ENCODE peak calls at places on chromosomes 3 and 15, in nine cellular contexts. W is sigmoid colon, H is stomach, E is HCT116, N is GM12891, T is breast epithelium, S is suprapubic skin, A is K562, Y is H1. Q is an unnamed sample.

GRCh38 chr15:22936577-22937472 is 43.3 kb downstream of the CYFIP1 start:
- DNase-seq in A (no peak), S (no peak), H (no peak), T (no peak), W (no peak), Y (no peak), E (no peak), N (peak), Q (peak)

GRCh38 chr3:30476373-30477082 is 129.9 kb upstream of the TGFBR2 start:
- DNase-seq in W (no peak), E (peak), N (no peak), S (no peak), A (no peak), T (no peak), Y (no peak), H (no peak), Q (no peak)

GRCh38 chr3:62667714-62668113 is 207.5 kb downstream of the CADPS start:
- DNase-seq in A (peak), N (no peak), T (no peak), Y (peak), S (no peak), H (no peak), E (no peak), W (no peak), Q (no peak)

GRCh38 chr15:57288926-57289650 is 87.2 kb upstream of the CGNL1 start:
- DNase-seq in H (no peak), E (no peak), A (no peak), T (no peak), Y (no peak), S (no peak), N (no peak), W (no peak), Q (no peak)

GRCh38 chr3:133276594-133276993 is 123.3 kb upstream of the BFSP2 start:
- DNase-seq in W (no peak), S (no peak), E (no peak), A (no peak), T (no peak), N (no peak), H (no peak), Y (no peak), Q (no peak)

GRCh38 chr3:177833392-177833791 is 636.1 kb upstream of the TBL1XR1 start:
- DNase-seq in W (no peak), A (no peak), S (no peak), Y (no peak), T (no peak), E (no peak), H (no peak), N (no peak), Q (no peak)

GRCh38 chr3:40580494-40581091 is 55.8 kb downstream of the ZNF621 start:
- DNase-seq in H (peak), W (peak), N (peak), T (peak), S (peak), E (peak), Y (peak), A (peak), Q (peak)

GRCh38 chr3:139655880-139656279 is 21.9 kb downstream of the NMNAT3 start:
- DNase-seq in T (no peak), H (no peak), S (no peak), A (no peak), Y (no peak), W (no peak), N (no peak), E (no peak), Q (no peak)

GRCh38 chr15:48147358-48147757 is 26.6 kb downstream of the SLC24A5 start:
- DNase-seq in H (no peak), T (no peak), E (no peak), Y (no peak), S (no peak), A (no peak), N (no peak), W (no peak), Q (no peak)

GRCh38 chr15:91866971-91867372 is 13.5 kb downstream of the SLCO3A1 start:
- DNase-seq in A (no peak), T (no peak), Y (no peak), W (no peak), E (no peak), H (no peak), S (no peak), N (no peak), Q (no peak)

GRCh38 chr3:158105124-158105709 is 1.0 kb downstream of the SHOX2 start:
- DNase-seq in S (no peak), E (no peak), T (no peak), A (peak), W (no peak), H (no peak), Y (peak), N (no peak), Q (no peak)

GRCh38 chr3:193563999-193564398 is 9.3 kb upstream of the ATP13A4 start:
- DNase-seq in H (peak), E (peak), W (no peak), S (no peak), N (no peak), A (no peak), T (no peak), Y (no peak), Q (no peak)

GRCh38 chr3:132205609-132206008 is 111.6 kb upstream of the ACP3 start:
- DNase-seq in S (no peak), T (no peak), N (no peak), Y (no peak), W (no peak), A (no peak), E (no peak), H (no peak), Q (no peak)

GRCh38 chr15:52021128-52021671 is 2.2 kb downstream of the MAPK6 start:
- DNase-seq in A (peak), N (no peak), S (no peak), Y (no peak), W (peak), T (no peak), H (peak), E (peak), Q (no peak)

GRCh38 chr15:99104788-99105515 is at the start of gene SYNM:
- DNase-seq in N (peak), W (peak), A (peak), E (peak), H (peak), S (peak), T (peak), Y (peak), Q (peak)
- TF ChIP-seq POLR2A in N (no peak), W (peak), A (no peak), E (peak), H (no peak), S (peak), T (peak), Y (peak), Q (no peak)

GRCh38 chr15:67548532-67548852 is 6.0 kb downstream of the MAP2K5 start:
- DNase-seq in N (no peak), W (no peak), T (no peak), Y (no peak), H (no peak), S (no peak), E (no peak), A (no peak), Q (no peak)

GRCh38 chr15:67550522-67550921 is 8.0 kb downstream of the MAP2K5 start:
- DNase-seq in H (no peak), Y (no peak), T (no peak), W (no peak), A (peak), E (no peak), S (no peak), N (no peak), Q (no peak)

GRCh38 chr15:67547836-67548531 is 5.5 kb downstream of the MAP2K5 start:
- DNase-seq in W (no peak), S (no peak), T (no peak), H (no peak), N (no peak), A (no peak), E (no peak), Y (no peak), Q (no peak)

GRCh38 chr15:67549736-67550135 is 7.2 kb downstream of the MAP2K5 start:
- DNase-seq in H (no peak), W (no peak), Y (no peak), A (no peak), E (no peak), N (no peak), T (no peak), S (no peak), Q (no peak)

DNA sequence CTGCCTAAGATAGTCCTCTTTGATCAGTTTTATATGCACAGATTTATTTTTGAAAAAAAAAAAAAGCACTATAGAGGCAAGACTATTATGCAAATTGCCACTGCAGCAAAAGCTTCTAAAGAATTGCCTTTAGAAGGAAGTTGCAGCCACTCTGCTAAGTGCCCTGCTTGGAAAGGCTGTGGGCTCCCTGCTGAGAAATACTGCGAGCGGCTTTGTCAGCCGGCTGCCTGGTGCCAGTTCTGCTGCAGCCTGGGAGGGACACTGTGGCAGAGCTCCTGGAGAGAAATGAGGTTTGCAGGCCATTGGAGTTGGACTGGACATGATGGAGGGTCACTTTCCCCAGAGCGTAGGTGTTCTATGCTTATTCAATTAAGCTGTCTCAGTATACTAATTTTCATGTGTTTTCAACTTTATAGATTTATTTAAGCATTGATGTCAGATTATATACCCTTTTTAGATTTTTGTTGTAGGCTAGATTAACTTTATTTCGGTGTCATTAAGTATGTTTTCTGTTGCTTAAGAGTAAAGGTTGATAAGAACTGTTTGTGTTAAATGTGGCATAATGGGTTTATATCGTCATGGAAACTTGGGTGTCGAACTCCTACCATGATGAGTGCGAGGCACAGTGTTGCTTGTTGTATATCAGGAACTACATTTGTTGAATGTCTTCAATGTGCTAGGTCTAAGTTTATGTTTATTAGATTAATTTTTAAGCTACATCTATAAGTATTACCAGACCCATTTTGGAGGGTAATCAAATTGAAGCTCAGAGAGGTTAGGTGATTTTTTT is 6.6 kb downstream of the MAP2K5 start:
- DNase-seq in W (peak), E (no peak), T (no peak), S (no peak), H (peak), A (no peak), N (no peak), Y (peak), Q (no peak)
- TF ChIP-seq POLR2AphosphoS5 in W (no peak), E (no peak), T (no peak), S (no peak), H (no peak), A (no peak), N (no peak), Y (no peak), Q (no peak)

GRCh38 chr15:40241305-40242215 is 2.7 kb downstream of the PAK6 start:
- DNase-seq in W (peak), E (no peak), A (no peak), H (peak), Y (no peak), N (no peak), T (no peak), S (no peak), Q (no peak)

GRCh38 chr15:40238481-40238926 is 359 bp upstream of the PAK6 start:
- DNase-seq in N (no peak), E (no peak), Y (peak), S (no peak), H (peak), W (peak), A (no peak), T (no peak), Q (no peak)

GRCh38 chr15:40240619-40241304 is 1.9 kb downstream of the PAK6 start:
- DNase-seq in S (no peak), W (peak), A (no peak), N (no peak), Y (peak), T (no peak), H (peak), E (no peak), Q (no peak)

GRCh38 chr15:40239671-40240618 is 1.1 kb downstream of the PAK6 start:
- DNase-seq in A (no peak), S (no peak), T (no peak), N (no peak), E (no peak), Y (no peak), H (peak), W (peak), Q (no peak)

GRCh38 chr15:40238927-40239591 is at the start of gene PAK6:
- DNase-seq in E (peak), N (no peak), A (peak), S (no peak), H (peak), T (peak), W (peak), Y (peak), Q (no peak)
- TF ChIP-seq POLR2A in E (no peak), N (no peak), A (no peak), S (no peak), H (no peak), T (no peak), W (no peak), Y (peak), Q (no peak)

GRCh38 chr15:76337047-76337738 is 620 bp downstream of the ISL2 start:
- DNase-seq in H (no peak), E (no peak), W (no peak), S (no peak), T (no peak), A (peak), Y (no peak), N (no peak), Q (no peak)
- TF ChIP-seq POLR2AphosphoS5 in H (no peak), E (no peak), W (peak), S (no peak), T (no peak), A (no peak), Y (no peak), N (no peak), Q (no peak)

GRCh38 chr3:184568591-184568917 is 7.0 kb downstream of the EPHB3 start:
- DNase-seq in H (no peak), Y (no peak), N (no peak), S (no peak), A (no peak), E (no peak), W (no peak), T (no peak), Q (no peak)

GRCh38 chr3:184565421-184566211 is 4.0 kb downstream of the EPHB3 start:
- DNase-seq in A (no peak), W (no peak), T (peak), H (peak), S (no peak), N (no peak), Y (no peak), E (peak), Q (no peak)

GRCh38 chr3:184567924-184568590 is 6.5 kb downstream of the EPHB3 start:
- DNase-seq in N (no peak), S (no peak), T (no peak), E (no peak), H (no peak), A (no peak), W (no peak), Y (no peak), Q (no peak)

GRCh38 chr3:184564685-184565385 is 3.2 kb downstream of the EPHB3 start:
- DNase-seq in N (no peak), H (no peak), S (no peak), A (no peak), E (no peak), W (no peak), T (no peak), Y (no peak), Q (no peak)

DNA sequence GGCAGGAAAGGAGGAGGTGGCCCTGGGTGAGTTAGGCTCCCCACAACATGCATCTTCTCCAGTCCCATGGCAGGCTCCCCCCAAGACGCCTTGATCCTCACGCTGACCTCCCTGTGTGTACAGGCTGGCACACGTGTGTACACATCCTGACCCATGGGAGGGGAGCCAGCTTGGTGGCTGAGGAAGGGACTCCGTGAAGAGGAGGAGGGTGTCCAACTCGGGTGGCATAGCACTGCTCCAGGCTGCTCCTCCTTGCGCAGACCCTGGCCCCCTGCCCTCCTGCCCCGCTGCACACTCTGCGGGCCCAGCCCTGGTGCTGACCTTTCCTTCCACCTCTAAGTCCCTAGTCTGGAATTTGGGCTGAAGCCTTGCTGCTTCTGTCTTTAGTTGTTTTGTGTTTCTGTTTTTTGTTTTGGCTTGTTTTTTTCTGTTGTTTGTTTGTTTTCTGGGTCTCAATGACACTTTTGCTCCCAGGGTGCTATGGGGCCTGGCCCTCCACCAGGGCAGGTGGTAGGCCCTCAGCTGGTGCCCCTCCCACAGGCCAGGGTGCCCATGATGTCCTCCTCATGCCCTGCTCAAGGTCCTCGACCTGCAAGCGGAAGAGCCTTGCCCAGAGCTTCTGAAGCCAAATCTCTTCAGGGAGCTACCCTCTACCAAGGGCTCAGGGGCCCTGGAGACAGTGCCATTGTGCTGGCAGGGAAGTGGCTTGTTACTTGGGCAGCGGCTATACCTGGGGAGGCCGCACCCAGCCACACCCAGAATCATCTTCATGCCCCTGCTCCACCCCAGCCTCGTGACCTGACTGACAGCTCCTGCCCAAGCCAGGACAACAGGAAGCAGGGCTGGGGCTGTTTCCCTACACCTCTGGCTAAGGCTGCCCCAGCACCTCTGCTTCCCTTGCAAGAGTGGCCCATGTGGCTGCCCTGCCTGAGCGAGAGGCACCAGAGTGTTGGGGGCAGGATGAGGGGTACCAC is 5.1 kb downstream of the EPHB3 start:
- DNase-seq in H (peak), E (no peak), A (no peak), N (no peak), T (peak), Y (no peak), W (no peak), S (no peak), Q (no peak)
- TF ChIP-seq POLR2A in H (no peak), E (no peak), A (no peak), N (no peak), T (no peak), Y (no peak), W (no peak), S (no peak), Q (no peak)

GRCh38 chr15:63329567-63330350 is 51.9 kb downstream of the CA12 start:
- DNase-seq in E (no peak), W (no peak), A (no peak), T (no peak), H (no peak), N (no peak), Y (no peak), S (no peak), Q (no peak)

GRCh38 chr15:63334821-63335220 is 46.8 kb downstream of the CA12 start:
- DNase-seq in W (no peak), S (no peak), H (no peak), N (no peak), Y (no peak), E (no peak), T (no peak), A (no peak), Q (no peak)

GRCh38 chr15:63332367-63333078 is 49.1 kb downstream of the CA12 start:
- DNase-seq in T (no peak), W (no peak), E (peak), A (no peak), N (no peak), S (no peak), H (no peak), Y (no peak), Q (no peak)

GRCh38 chr15:63327648-63328421 is 50.4 kb downstream of the APH1B start:
- DNase-seq in S (no peak), N (no peak), W (no peak), T (no peak), Y (no peak), E (no peak), A (no peak), H (no peak), Q (no peak)

DNA sequence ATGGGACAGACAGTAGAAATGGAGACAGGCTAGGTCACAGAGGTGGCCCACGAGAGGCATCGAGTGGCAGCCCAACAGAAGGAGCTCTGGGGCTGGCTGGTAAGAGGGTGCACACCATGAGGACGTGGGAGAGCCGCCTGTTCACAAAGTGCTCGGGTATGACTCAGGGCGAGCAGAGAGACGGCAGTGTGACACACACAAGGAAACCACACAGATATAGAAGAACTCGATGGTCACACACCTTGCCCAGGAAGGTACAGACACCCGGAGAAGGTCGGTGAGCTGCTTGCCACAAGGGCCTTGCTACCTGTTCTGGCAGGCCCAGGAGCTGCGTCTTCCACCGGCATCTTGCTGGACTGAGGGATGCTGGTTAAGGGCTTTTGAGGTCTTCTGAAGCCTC is 50.2 kb downstream of the CA12 start:
- DNase-seq in S (no peak), A (no peak), N (no peak), E (no peak), W (no peak), H (no peak), Y (no peak), T (no peak), Q (no peak)
- TF ChIP-seq POLR2AphosphoS5 in S (no peak), A (no peak), N (no peak), E (no peak), W (no peak), H (no peak), Y (no peak), T (no peak), Q (no peak)

GRCh38 chr15:84979651-84980050 is 2.0 kb upstream of the PDE8A start:
- DNase-seq in N (no peak), A (peak), S (no peak), H (no peak), T (no peak), E (no peak), Y (peak), W (no peak), Q (no peak)

GRCh38 chr15:84982301-84982920 is 755 bp downstream of the PDE8A start:
- DNase-seq in H (peak), T (peak), Y (no peak), A (no peak), N (no peak), S (no peak), E (no peak), W (peak), Q (no peak)

GRCh38 chr15:84980196-84981053 is 1.2 kb upstream of the PDE8A start:
- DNase-seq in S (peak), W (peak), H (peak), E (peak), N (peak), Y (peak), A (peak), T (peak), Q (peak)

GRCh38 chr15:84981711-84982300 is at the start of gene PDE8A:
- DNase-seq in T (no peak), Y (peak), E (no peak), H (peak), N (peak), A (peak), S (peak), W (peak), Q (peak)

GRCh38 chr15:84981054-84981710 is 474 bp upstream of the PDE8A start:
- DNase-seq in A (peak), Y (peak), N (peak), E (peak), W (peak), T (peak), H (peak), S (peak), Q (peak)
- TF ChIP-seq POLR2A in A (peak), Y (no peak), N (peak), E (peak), W (no peak), T (no peak), H (peak), S (peak), Q (no peak)